ENCODE peak calls at places on chromosomes 2 and 18, in eight cellular contexts. One of them, this sample, is unnamed.

GRCh38 chr2:41610501-41611242 is 437.1 kb upstream of the PKDCC start:
- DNase-seq in stimulated activated CD8-positive, alpha-beta memory T cell treated with anti-CD3 and anti-CD28 coated beads, Interleukin-7, amount 100 ng/mL, for 1 hour: no peak
- DNase-seq in GM03348: peak; percentile 11
- DNase-seq in GM12864: no peak
- DNase-seq in suprapubic skin: no peak
- DNase-seq in activated naive CD4-positive, alpha-beta T cell treated with anti-CD3 and anti-CD28 coated beads for 36 hours: no peak
- DNase-seq in WERI-Rb-1: peak; percentile 72
- DNase-seq in kidney: no peak
- DNase-seq in this sample: no peak

GRCh38 chr2:230872968-230873669 is 8.4 kb downstream of the ITM2C start:
- DNase-seq in stimulated activated CD8-positive, alpha-beta memory T cell treated with anti-CD3 and anti-CD28 coated beads, Interleukin-7, amount 100 ng/mL, for 1 hour: no peak
- DNase-seq in GM03348: no peak
- DNase-seq in GM12864: peak; percentile 91
- DNase-seq in suprapubic skin: peak; percentile 69
- DNase-seq in activated naive CD4-positive, alpha-beta T cell treated with anti-CD3 and anti-CD28 coated beads for 36 hours: no peak
- DNase-seq in WERI-Rb-1: no peak
- DNase-seq in kidney: no peak
- DNase-seq in this sample: peak; percentile 74

GRCh38 chr18:62445386-62445917 is 77.4 kb upstream of the ZCCHC2 start:
- DNase-seq in stimulated activated CD8-positive, alpha-beta memory T cell treated with anti-CD3 and anti-CD28 coated beads, Interleukin-7, amount 100 ng/mL, for 1 hour: no peak
- DNase-seq in GM03348: no peak
- DNase-seq in GM12864: no peak
- DNase-seq in suprapubic skin: no peak
- DNase-seq in activated naive CD4-positive, alpha-beta T cell treated with anti-CD3 and anti-CD28 coated beads for 36 hours: peak; percentile 18
- DNase-seq in WERI-Rb-1: no peak
- DNase-seq in kidney: no peak
- DNase-seq in this sample: no peak

GRCh38 chr2:45896281-45896680 is 244.8 kb downstream of the PRKCE start:
- DNase-seq in stimulated activated CD8-positive, alpha-beta memory T cell treated with anti-CD3 and anti-CD28 coated beads, Interleukin-7, amount 100 ng/mL, for 1 hour: no peak
- DNase-seq in GM03348: peak; percentile 35
- DNase-seq in GM12864: no peak
- DNase-seq in suprapubic skin: no peak
- DNase-seq in activated naive CD4-positive, alpha-beta T cell treated with anti-CD3 and anti-CD28 coated beads for 36 hours: no peak
- DNase-seq in WERI-Rb-1: no peak
- DNase-seq in kidney: no peak
- DNase-seq in this sample: no peak

GRCh38 chr18:10748641-10749040 is 222.8 kb downstream of the NAPG start:
- DNase-seq in stimulated activated CD8-positive, alpha-beta memory T cell treated with anti-CD3 and anti-CD28 coated beads, Interleukin-7, amount 100 ng/mL, for 1 hour: no peak
- DNase-seq in GM03348: no peak
- DNase-seq in GM12864: no peak
- DNase-seq in suprapubic skin: no peak
- DNase-seq in activated naive CD4-positive, alpha-beta T cell treated with anti-CD3 and anti-CD28 coated beads for 36 hours: no peak
- DNase-seq in WERI-Rb-1: no peak
- DNase-seq in kidney: no peak
- DNase-seq in this sample: no peak

GRCh38 chr18:41828137-41828536 is 126.9 kb upstream of the PIK3C3 start:
- DNase-seq in stimulated activated CD8-positive, alpha-beta memory T cell treated with anti-CD3 and anti-CD28 coated beads, Interleukin-7, amount 100 ng/mL, for 1 hour: no peak
- DNase-seq in GM03348: no peak
- DNase-seq in GM12864: no peak
- DNase-seq in suprapubic skin: no peak
- DNase-seq in activated naive CD4-positive, alpha-beta T cell treated with anti-CD3 and anti-CD28 coated beads for 36 hours: no peak
- DNase-seq in WERI-Rb-1: no peak
- DNase-seq in kidney: no peak
- DNase-seq in this sample: no peak

GRCh38 chr2:197577446-197577845 is 61.6 kb downstream of the MOB4 start:
- DNase-seq in stimulated activated CD8-positive, alpha-beta memory T cell treated with anti-CD3 and anti-CD28 coated beads, Interleukin-7, amount 100 ng/mL, for 1 hour: no peak
- DNase-seq in GM03348: no peak
- DNase-seq in GM12864: no peak
- DNase-seq in suprapubic skin: no peak
- DNase-seq in activated naive CD4-positive, alpha-beta T cell treated with anti-CD3 and anti-CD28 coated beads for 36 hours: no peak
- DNase-seq in WERI-Rb-1: no peak
- DNase-seq in kidney: no peak
- DNase-seq in this sample: no peak

GRCh38 chr18:50099725-50100414 is 95.1 kb downstream of the MYO5B start:
- DNase-seq in stimulated activated CD8-positive, alpha-beta memory T cell treated with anti-CD3 and anti-CD28 coated beads, Interleukin-7, amount 100 ng/mL, for 1 hour: no peak
- DNase-seq in GM03348: peak; percentile 13
- DNase-seq in GM12864: peak; percentile 35
- DNase-seq in suprapubic skin: no peak
- DNase-seq in activated naive CD4-positive, alpha-beta T cell treated with anti-CD3 and anti-CD28 coated beads for 36 hours: no peak
- DNase-seq in WERI-Rb-1: no peak
- DNase-seq in kidney: no peak
- DNase-seq in this sample: peak; percentile 36

GRCh38 chr2:28358668-28359201 is 33.9 kb upstream of the FOSL2 start:
- DNase-seq in stimulated activated CD8-positive, alpha-beta memory T cell treated with anti-CD3 and anti-CD28 coated beads, Interleukin-7, amount 100 ng/mL, for 1 hour: no peak
- DNase-seq in GM03348: no peak
- DNase-seq in GM12864: no peak
- DNase-seq in suprapubic skin: no peak
- DNase-seq in activated naive CD4-positive, alpha-beta T cell treated with anti-CD3 and anti-CD28 coated beads for 36 hours: no peak
- DNase-seq in WERI-Rb-1: no peak
- DNase-seq in kidney: no peak
- DNase-seq in this sample: no peak

GRCh38 chr2:68438455-68439303 is 28.4 kb downstream of the FBXO48 start:
- DNase-seq in stimulated activated CD8-positive, alpha-beta memory T cell treated with anti-CD3 and anti-CD28 coated beads, Interleukin-7, amount 100 ng/mL, for 1 hour: no peak
- DNase-seq in GM03348: no peak
- DNase-seq in GM12864: no peak
- DNase-seq in suprapubic skin: no peak
- DNase-seq in activated naive CD4-positive, alpha-beta T cell treated with anti-CD3 and anti-CD28 coated beads for 36 hours: no peak
- DNase-seq in WERI-Rb-1: no peak
- DNase-seq in kidney: no peak
- DNase-seq in this sample: no peak

GRCh38 chr2:38407111-38407682 is 30.1 kb upstream of the ATL2 start:
- DNase-seq in stimulated activated CD8-positive, alpha-beta memory T cell treated with anti-CD3 and anti-CD28 coated beads, Interleukin-7, amount 100 ng/mL, for 1 hour: no peak
- DNase-seq in GM03348: no peak
- DNase-seq in GM12864: no peak
- DNase-seq in suprapubic skin: no peak
- DNase-seq in activated naive CD4-positive, alpha-beta T cell treated with anti-CD3 and anti-CD28 coated beads for 36 hours: no peak
- DNase-seq in WERI-Rb-1: no peak
- DNase-seq in kidney: no peak
- DNase-seq in this sample: no peak

GRCh38 chr2:223949241-223949640 is 4.1 kb upstream of the WDFY1 start:
- DNase-seq in stimulated activated CD8-positive, alpha-beta memory T cell treated with anti-CD3 and anti-CD28 coated beads, Interleukin-7, amount 100 ng/mL, for 1 hour: no peak
- DNase-seq in GM03348: no peak
- DNase-seq in GM12864: no peak
- DNase-seq in suprapubic skin: no peak
- DNase-seq in activated naive CD4-positive, alpha-beta T cell treated with anti-CD3 and anti-CD28 coated beads for 36 hours: peak; percentile 44
- DNase-seq in WERI-Rb-1: no peak
- DNase-seq in kidney: no peak
- DNase-seq in this sample: no peak

GRCh38 chr2:3730646-3731045 is 27.3 kb downstream of the DCDC2C start:
- DNase-seq in stimulated activated CD8-positive, alpha-beta memory T cell treated with anti-CD3 and anti-CD28 coated beads, Interleukin-7, amount 100 ng/mL, for 1 hour: no peak
- DNase-seq in GM03348: no peak
- DNase-seq in GM12864: no peak
- DNase-seq in suprapubic skin: no peak
- DNase-seq in activated naive CD4-positive, alpha-beta T cell treated with anti-CD3 and anti-CD28 coated beads for 36 hours: no peak
- DNase-seq in WERI-Rb-1: no peak
- DNase-seq in kidney: no peak
- DNase-seq in this sample: no peak

GRCh38 chr18:9055185-9055584 is 47.3 kb upstream of the NDUFV2 start:
- DNase-seq in stimulated activated CD8-positive, alpha-beta memory T cell treated with anti-CD3 and anti-CD28 coated beads, Interleukin-7, amount 100 ng/mL, for 1 hour: no peak
- DNase-seq in GM03348: peak; percentile 78
- DNase-seq in GM12864: no peak
- DNase-seq in suprapubic skin: no peak
- DNase-seq in activated naive CD4-positive, alpha-beta T cell treated with anti-CD3 and anti-CD28 coated beads for 36 hours: no peak
- DNase-seq in WERI-Rb-1: no peak
- DNase-seq in kidney: no peak
- DNase-seq in this sample: no peak

GRCh38 chr2:104844813-104845551 is 8.9 kb upstream of the POU3F3 start:
- DNase-seq in stimulated activated CD8-positive, alpha-beta memory T cell treated with anti-CD3 and anti-CD28 coated beads, Interleukin-7, amount 100 ng/mL, for 1 hour: no peak
- DNase-seq in GM03348: no peak
- DNase-seq in GM12864: no peak
- DNase-seq in suprapubic skin: no peak
- DNase-seq in activated naive CD4-positive, alpha-beta T cell treated with anti-CD3 and anti-CD28 coated beads for 36 hours: no peak
- DNase-seq in WERI-Rb-1: no peak
- DNase-seq in kidney: peak; percentile 81
- DNase-seq in this sample: no peak

GRCh38 chr2:226906439-226906796 is 70.6 kb downstream of the RHBDD1 start:
- DNase-seq in stimulated activated CD8-positive, alpha-beta memory T cell treated with anti-CD3 and anti-CD28 coated beads, Interleukin-7, amount 100 ng/mL, for 1 hour: no peak
- DNase-seq in GM03348: no peak
- DNase-seq in GM12864: peak; percentile 37
- DNase-seq in suprapubic skin: no peak
- DNase-seq in activated naive CD4-positive, alpha-beta T cell treated with anti-CD3 and anti-CD28 coated beads for 36 hours: no peak
- DNase-seq in WERI-Rb-1: no peak
- DNase-seq in kidney: no peak
- DNase-seq in this sample: peak; percentile 43

GRCh38 chr2:171365232-171365631 is 68.6 kb downstream of the METTL8 start:
- DNase-seq in stimulated activated CD8-positive, alpha-beta memory T cell treated with anti-CD3 and anti-CD28 coated beads, Interleukin-7, amount 100 ng/mL, for 1 hour: no peak
- DNase-seq in GM03348: no peak
- DNase-seq in GM12864: no peak
- DNase-seq in suprapubic skin: no peak
- DNase-seq in activated naive CD4-positive, alpha-beta T cell treated with anti-CD3 and anti-CD28 coated beads for 36 hours: no peak
- DNase-seq in WERI-Rb-1: no peak
- DNase-seq in kidney: no peak
- DNase-seq in this sample: no peak

GRCh38 chr2:230225486-230225885 is at the start of gene SP140:
- DNase-seq in stimulated activated CD8-positive, alpha-beta memory T cell treated with anti-CD3 and anti-CD28 coated beads, Interleukin-7, amount 100 ng/mL, for 1 hour: peak; percentile 49
- DNase-seq in GM03348: no peak
- DNase-seq in GM12864: peak; percentile 75
- DNase-seq in suprapubic skin: no peak
- DNase-seq in activated naive CD4-positive, alpha-beta T cell treated with anti-CD3 and anti-CD28 coated beads for 36 hours: peak; percentile 87
- DNase-seq in WERI-Rb-1: no peak
- DNase-seq in kidney: peak; percentile 74
- DNase-seq in this sample: peak; percentile 80